ENCODE peak calls at places on chromosomes 1 and 21, in five cellular contexts. One of them, this sample, is unnamed.

GRCh38 chr1:231357831-231358354 is 19.8 kb downstream of the SPRTN start:
- DNase-seq in HCT116: peak
- DNase-seq in hepatocyte: peak
- DNase-seq in astrocyte of the spinal cord: peak
- DNase-seq in A549: peak
- DNase-seq in this sample: no peak

GRCh38 chr1:22709891-22710687 is 550 bp upstream of the EPHB2 start:
- DNase-seq in astrocyte of the spinal cord: peak
- DNase-seq in hepatocyte: peak
- DNase-seq in HCT116: no peak
- DNase-seq in A549: peak
- DNase-seq in this sample: no peak

GRCh38 chr1:114216431-114217173 is 62.9 kb upstream of the SYT6 start:
- DNase-seq in astrocyte of the spinal cord: no peak
- DNase-seq in A549: no peak
- DNase-seq in hepatocyte: no peak
- DNase-seq in HCT116: no peak
- DNase-seq in this sample: no peak

GRCh38 chr1:21175324-21175669 is 1.4 kb downstream of the EIF4G3 start:
- DNase-seq in A549: no peak
- DNase-seq in astrocyte of the spinal cord: peak
- DNase-seq in HCT116: no peak
- DNase-seq in hepatocyte: peak
- DNase-seq in this sample: no peak

GRCh38 chr1:2528016-2528415 is 1.6 kb upstream of the PANK4 start:
- DNase-seq in A549: no peak
- DNase-seq in HCT116: no peak
- DNase-seq in astrocyte of the spinal cord: no peak
- DNase-seq in hepatocyte: no peak
- DNase-seq in this sample: no peak

GRCh38 chr1:20486457-20487235 is 636 bp upstream of the CAMK2N1 start:
- DNase-seq in hepatocyte: peak
- DNase-seq in A549: peak
- DNase-seq in astrocyte of the spinal cord: peak
- DNase-seq in HCT116: no peak
- DNase-seq in this sample: no peak

GRCh38 chr1:5632226-5632625 is 360.0 kb downstream of the NPHP4 start:
- DNase-seq in HCT116: no peak
- DNase-seq in A549: no peak
- DNase-seq in hepatocyte: peak
- DNase-seq in astrocyte of the spinal cord: no peak
- DNase-seq in this sample: no peak

GRCh38 chr1:156191292-156191954 is 2.5 kb upstream of the SLC25A44 start:
- DNase-seq in astrocyte of the spinal cord: no peak
- DNase-seq in A549: no peak
- DNase-seq in hepatocyte: no peak
- DNase-seq in HCT116: no peak
- DNase-seq in this sample: no peak

GRCh38 chr1:156492013-156492590 is 8.5 kb downstream of the MEF2D start:
- DNase-seq in astrocyte of the spinal cord: no peak
- DNase-seq in A549: no peak
- DNase-seq in hepatocyte: no peak
- DNase-seq in HCT116: no peak
- DNase-seq in this sample: no peak

GRCh38 chr1:3438661-3439180 is 15.7 kb upstream of the ARHGEF16 start:
- DNase-seq in HCT116: no peak
- DNase-seq in A549: no peak
- DNase-seq in hepatocyte: no peak
- DNase-seq in astrocyte of the spinal cord: no peak
- DNase-seq in this sample: no peak

GRCh38 chr1:3668585-3669300 is 16.4 kb downstream of the TP73 start:
- DNase-seq in HCT116: peak
- DNase-seq in A549: peak
- DNase-seq in hepatocyte: peak
- DNase-seq in astrocyte of the spinal cord: no peak
- DNase-seq in this sample: no peak

GRCh38 chr21:41956926-41957729 is 3.3 kb upstream of the C2CD2 start:
- DNase-seq in HCT116: no peak
- DNase-seq in astrocyte of the spinal cord: peak
- DNase-seq in A549: peak
- DNase-seq in hepatocyte: no peak
- DNase-seq in this sample: no peak

GRCh38 chr1:43822040-43822439 is 111.6 kb upstream of the ARTN start:
- DNase-seq in A549: peak
- DNase-seq in astrocyte of the spinal cord: peak
- DNase-seq in HCT116: peak
- DNase-seq in hepatocyte: peak
- DNase-seq in this sample: peak

GRCh38 chr1:200783926-200784325 is 45.2 kb downstream of the CAMSAP2 start:
- DNase-seq in astrocyte of the spinal cord: no peak
- DNase-seq in HCT116: no peak
- DNase-seq in hepatocyte: no peak
- DNase-seq in A549: no peak
- DNase-seq in this sample: no peak

GRCh38 chr1:244074559-244075171 is 23.6 kb downstream of the ZBTB18 start:
- DNase-seq in hepatocyte: no peak
- DNase-seq in A549: no peak
- DNase-seq in astrocyte of the spinal cord: no peak
- DNase-seq in HCT116: no peak
- DNase-seq in this sample: no peak

GRCh38 chr21:19049567-19049966 is 646.0 kb upstream of the TMPRSS15 start:
- DNase-seq in HCT116: no peak
- DNase-seq in hepatocyte: no peak
- DNase-seq in astrocyte of the spinal cord: no peak
- DNase-seq in A549: no peak
- DNase-seq in this sample: no peak

GRCh38 chr21:31161157-31161556 is 122.9 kb upstream of the KRTAP19-8 start:
- DNase-seq in astrocyte of the spinal cord: peak
- DNase-seq in hepatocyte: no peak
- DNase-seq in HCT116: no peak
- DNase-seq in A549: no peak
- DNase-seq in this sample: peak

GRCh38 chr1:7485086-7485780 is 285.9 kb upstream of the VAMP3 start:
- DNase-seq in HCT116: no peak
- DNase-seq in hepatocyte: no peak
- DNase-seq in astrocyte of the spinal cord: no peak
- DNase-seq in A549: no peak
- DNase-seq in this sample: no peak

GRCh38 chr1:236494586-236495207 is 29.1 kb upstream of the LGALS8 start:
- DNase-seq in hepatocyte: no peak
- DNase-seq in astrocyte of the spinal cord: no peak
- DNase-seq in A549: no peak
- DNase-seq in HCT116: no peak
- DNase-seq in this sample: no peak

GRCh38 chr1:145918144-145918991 is at the start of gene PEX11B:
- DNase-seq in astrocyte of the spinal cord: peak
- DNase-seq in A549: peak
- DNase-seq in hepatocyte: peak
- DNase-seq in HCT116: peak
- DNase-seq in this sample: peak

GRCh38 chr21:46195595-46196195 is 11.4 kb upstream of the SPATC1L start:
- DNase-seq in astrocyte of the spinal cord: no peak
- DNase-seq in A549: no peak
- DNase-seq in HCT116: no peak
- DNase-seq in hepatocyte: peak
- DNase-seq in this sample: no peak

GRCh38 chr1:2416403-2416802 is 4.0 kb upstream of the PEX10 start:
- DNase-seq in hepatocyte: no peak
- DNase-seq in HCT116: no peak
- DNase-seq in A549: no peak
- DNase-seq in astrocyte of the spinal cord: no peak
- DNase-seq in this sample: no peak

GRCh38 chr1:158520021-158520420 is 34.2 kb downstream of the OR6Y1 start:
- DNase-seq in astrocyte of the spinal cord: no peak
- DNase-seq in hepatocyte: no peak
- DNase-seq in HCT116: no peak
- DNase-seq in A549: no peak
- DNase-seq in this sample: no peak

GRCh38 chr1:16913866-16914662 is 7.7 kb upstream of the CROCC start:
- DNase-seq in HCT116: peak
- DNase-seq in A549: peak
- DNase-seq in astrocyte of the spinal cord: peak
- DNase-seq in hepatocyte: peak
- DNase-seq in this sample: peak
- TF ChIP-seq CTCF in HCT116: no peak
- TF ChIP-seq CTCF in A549: no peak
- TF ChIP-seq CTCF in astrocyte of the spinal cord: no peak
- TF ChIP-seq CTCF in hepatocyte: no peak
- TF ChIP-seq CTCF in this sample: no peak

GRCh38 chr1:35737111-35737510 is 18.4 kb upstream of the C1orf216 start:
- DNase-seq in astrocyte of the spinal cord: no peak
- DNase-seq in A549: no peak
- DNase-seq in HCT116: no peak
- DNase-seq in hepatocyte: peak
- DNase-seq in this sample: no peak
- TF ChIP-seq CTCF in astrocyte of the spinal cord: no peak
- TF ChIP-seq CTCF in A549: no peak
- TF ChIP-seq CTCF in HCT116: no peak
- TF ChIP-seq CTCF in hepatocyte: no peak
- TF ChIP-seq CTCF in this sample: no peak

GRCh38 chr1:52034050-52034384 is 407 bp upstream of the KTI12 start:
- DNase-seq in hepatocyte: no peak
- DNase-seq in astrocyte of the spinal cord: no peak
- DNase-seq in HCT116: no peak
- DNase-seq in A549: no peak
- DNase-seq in this sample: no peak
- TF ChIP-seq CTCF in hepatocyte: no peak
- TF ChIP-seq CTCF in astrocyte of the spinal cord: no peak
- TF ChIP-seq CTCF in HCT116: no peak
- TF ChIP-seq CTCF in A549: no peak
- TF ChIP-seq CTCF in this sample: no peak

GRCh38 chr1:234605983-234606730 is 3.8 kb downstream of the IRF2BP2 start:
- DNase-seq in astrocyte of the spinal cord: peak
- DNase-seq in HCT116: no peak
- DNase-seq in hepatocyte: peak
- DNase-seq in A549: peak
- DNase-seq in this sample: no peak
- TF ChIP-seq CTCF in astrocyte of the spinal cord: no peak
- TF ChIP-seq CTCF in HCT116: no peak
- TF ChIP-seq CTCF in hepatocyte: no peak
- TF ChIP-seq CTCF in A549: peak
- TF ChIP-seq CTCF in this sample: peak

GRCh38 chr1:84117868-84118267 is 26.2 kb upstream of the PRKACB start:
- DNase-seq in hepatocyte: no peak
- DNase-seq in HCT116: no peak
- DNase-seq in astrocyte of the spinal cord: peak
- DNase-seq in A549: no peak
- DNase-seq in this sample: no peak

GRCh38 chr1:84121360-84121759 is 22.7 kb upstream of the PRKACB start:
- DNase-seq in HCT116: no peak
- DNase-seq in A549: no peak
- DNase-seq in hepatocyte: no peak
- DNase-seq in astrocyte of the spinal cord: no peak
- DNase-seq in this sample: no peak

GRCh38 chr1:84122780-84123382 is 21.2 kb upstream of the PRKACB start:
- DNase-seq in hepatocyte: peak
- DNase-seq in A549: peak
- DNase-seq in astrocyte of the spinal cord: peak
- DNase-seq in HCT116: no peak
- DNase-seq in this sample: no peak
- TF ChIP-seq CTCF in hepatocyte: peak
- TF ChIP-seq CTCF in A549: peak
- TF ChIP-seq CTCF in astrocyte of the spinal cord: peak
- TF ChIP-seq CTCF in HCT116: peak
- TF ChIP-seq CTCF in this sample: peak

GRCh38 chr21:28742527-28742926 is 250.2 kb downstream of the LTN1 start:
- DNase-seq in A549: no peak
- DNase-seq in astrocyte of the spinal cord: peak
- DNase-seq in hepatocyte: no peak
- DNase-seq in HCT116: no peak
- DNase-seq in this sample: no peak
- TF ChIP-seq CTCF in A549: no peak
- TF ChIP-seq CTCF in astrocyte of the spinal cord: no peak
- TF ChIP-seq CTCF in hepatocyte: peak
- TF ChIP-seq CTCF in HCT116: no peak
- TF ChIP-seq CTCF in this sample: peak

GRCh38 chr1:33048426-33048825 is 11.7 kb upstream of the AK2 start:
- DNase-seq in astrocyte of the spinal cord: no peak
- DNase-seq in HCT116: no peak
- DNase-seq in hepatocyte: no peak
- DNase-seq in A549: no peak
- DNase-seq in this sample: no peak

GRCh38 chr1:33047290-33047689 is 10.6 kb upstream of the AK2 start:
- DNase-seq in HCT116: no peak
- DNase-seq in hepatocyte: no peak
- DNase-seq in astrocyte of the spinal cord: no peak
- DNase-seq in A549: no peak
- DNase-seq in this sample: no peak

GRCh38 chr1:33047839-33048305 is 11.2 kb upstream of the AK2 start:
- DNase-seq in astrocyte of the spinal cord: no peak
- DNase-seq in HCT116: no peak
- DNase-seq in hepatocyte: no peak
- DNase-seq in A549: no peak
- DNase-seq in this sample: no peak

GRCh38 chr1:33049381-33049780 is 12.7 kb upstream of the AK2 start:
- DNase-seq in A549: no peak
- DNase-seq in HCT116: no peak
- DNase-seq in astrocyte of the spinal cord: peak
- DNase-seq in hepatocyte: no peak
- DNase-seq in this sample: no peak

DNA sequence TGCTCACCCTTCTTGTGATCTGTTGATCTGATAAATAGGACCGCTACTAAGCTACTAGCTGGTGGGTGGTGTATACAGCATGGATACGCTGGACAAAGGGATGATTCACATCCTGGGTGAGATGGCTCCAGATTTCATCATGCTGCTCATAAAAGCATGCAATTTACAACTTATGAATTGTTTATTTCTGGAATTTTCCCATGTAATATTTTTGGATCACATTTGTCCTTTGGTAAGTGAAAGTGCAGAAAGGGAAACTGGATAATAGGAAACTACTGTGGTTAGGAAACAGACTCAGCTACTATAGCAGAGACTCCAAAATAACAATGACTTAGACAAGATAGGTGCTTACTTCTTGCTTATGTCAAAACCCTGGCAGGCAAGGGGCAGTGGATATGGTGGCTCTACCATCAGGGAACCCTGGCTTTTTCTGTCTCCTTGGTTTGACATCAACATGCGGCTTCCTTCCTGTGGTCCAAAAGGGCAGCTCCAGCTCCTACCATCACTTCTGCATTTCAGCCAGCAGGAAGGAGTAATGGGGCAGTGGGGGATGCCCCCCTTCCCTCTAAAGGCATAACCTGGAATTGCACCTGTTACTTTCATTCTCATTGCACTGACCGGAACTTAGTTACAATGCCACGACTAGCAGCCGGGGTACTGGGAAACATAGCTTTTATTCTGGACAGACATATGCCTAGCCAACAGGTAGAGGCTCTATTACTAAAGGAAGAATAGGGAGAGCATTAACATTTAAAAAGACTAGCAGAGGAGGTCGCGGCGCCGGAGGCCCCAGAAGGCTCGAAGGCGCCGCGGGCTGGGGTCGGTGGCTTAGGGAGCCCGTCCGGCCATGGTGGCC is 13.8 kb upstream of the AK2 start:
- DNase-seq in hepatocyte: no peak
- DNase-seq in A549: peak
- DNase-seq in astrocyte of the spinal cord: peak
- DNase-seq in HCT116: peak
- DNase-seq in this sample: no peak
- TF ChIP-seq CTCF in hepatocyte: no peak
- TF ChIP-seq CTCF in A549: no peak
- TF ChIP-seq CTCF in astrocyte of the spinal cord: peak
- TF ChIP-seq CTCF in HCT116: peak
- TF ChIP-seq CTCF in this sample: no peak